ENCODE peak calls at places on chromosomes 13 and 19, in seven cellular contexts. V is transverse colon; E is PC-3; T is psoas muscle; B is naive thymus-derived CD4-positive, alpha-beta T cell; P is tibial artery; A is Panc1. U is an unnamed sample.

GRCh38 chr13:106187501-106187900 is 348.0 kb downstream of the EFNB2 start:
- DNase-seq in V (no peak), E (no peak), T (no peak), B (no peak), P (no peak), A (no peak), U (no peak)

GRCh38 chr19:31659897-31660210 is 310.6 kb upstream of the TSHZ3 start:
- DNase-seq in V (no peak), E (no peak), T (no peak), B (no peak), P (no peak), A (no peak), U (no peak)

GRCh38 chr13:32720026-32720425 is 133.8 kb downstream of the PDS5B start:
- DNase-seq in V (no peak), E (no peak), T (no peak), B (no peak), P (no peak), A (no peak), U (no peak)

GRCh38 chr13:73729046-73729445 is 405.2 kb downstream of the KLF12 start:
- DNase-seq in V (no peak), E (no peak), T (no peak), B (no peak), P (no peak), A (no peak), U (no peak)

GRCh38 chr13:113151745-113152707 is 6.4 kb upstream of the PROZ start:
- DNase-seq in V (no peak), E (peak; percentile 3), T (peak; percentile 64), B (no peak), P (no peak), A (no peak), U (peak; percentile 67)

GRCh38 chr13:50441141-50441540 is 402.4 kb downstream of the DLEU7 start:
- DNase-seq in V (no peak), E (no peak), T (no peak), B (no peak), P (no peak), A (no peak), U (no peak)

GRCh38 chr13:34437873-34438272 is 504.2 kb upstream of the NBEA start:
- DNase-seq in V (no peak), E (no peak), T (no peak), B (no peak), P (no peak), A (no peak), U (no peak)

GRCh38 chr19:4268816-4269430 is 10.1 kb upstream of the SHD start:
- DNase-seq in V (no peak), E (no peak), T (no peak), B (no peak), P (no peak), A (no peak), U (no peak)

GRCh38 chr13:21100994-21101757 is 39.8 kb upstream of the LATS2 start:
- DNase-seq in V (no peak), E (no peak), T (no peak), B (no peak), P (no peak), A (no peak), U (no peak)

GRCh38 chr13:46211521-46212351 is at the start of gene LRRC63:
- DNase-seq in V (peak; percentile 87), E (peak; percentile 61), T (peak; percentile 86), B (peak; percentile 79), P (peak; percentile 72), A (no peak), U (peak; percentile 61)

GRCh38 chr13:97279913-97280312 is 57.8 kb downstream of the MBNL2 start:
- DNase-seq in V (no peak), E (peak; percentile 51), T (no peak), B (no peak), P (no peak), A (no peak), U (no peak)

GRCh38 chr13:20127263-20127562 is 33.6 kb downstream of the GJA3 start:
- DNase-seq in V (no peak), E (no peak), T (no peak), B (no peak), P (no peak), A (no peak), U (no peak)

GRCh38 chr19:11191934-11192333 is 5.4 kb downstream of the KANK2 start:
- DNase-seq in V (no peak), E (no peak), T (no peak), B (no peak), P (no peak), A (no peak), U (no peak)

GRCh38 chr13:67134322-67135129 is 95.6 kb downstream of the PCDH9 start:
- DNase-seq in V (no peak), E (no peak), T (no peak), B (no peak), P (no peak), A (no peak), U (no peak)

GRCh38 chr19:15790096-15790495 is 2.6 kb downstream of the OR10H5 start:
- DNase-seq in V (no peak), E (peak; percentile 73), T (no peak), B (no peak), P (no peak), A (no peak), U (no peak)

GRCh38 chr19:10911579-10912363 is 16.7 kb downstream of the YIPF2 start:
- DNase-seq in V (no peak), E (no peak), T (no peak), B (no peak), P (no peak), A (no peak), U (no peak)

GRCh38 chr13:40187324-40187795 is 479.1 kb downstream of the FOXO1 start:
- DNase-seq in V (no peak), E (no peak), T (no peak), B (peak; percentile 29), P (no peak), A (no peak), U (no peak)

GRCh38 chr19:41886761-41887710 is 4.1 kb downstream of the ARHGEF1 start:
- DNase-seq in V (peak; percentile 51), E (no peak), T (no peak), B (no peak), P (no peak), A (no peak), U (no peak)

GRCh38 chr19:41882568-41883462 is at the start of gene ARHGEF1:
- DNase-seq in V (peak; percentile 75), E (peak; percentile 35), T (peak; percentile 79), B (peak; percentile 47), P (peak; percentile 35), A (no peak), U (peak; percentile 66)

GRCh38 chr19:41880329-41880708 is 2.7 kb upstream of the ARHGEF1 start:
- DNase-seq in V (no peak), E (no peak), T (no peak), B (no peak), P (no peak), A (no peak), U (no peak)

GRCh38 chr19:41883821-41884733 is 1.1 kb downstream of the ARHGEF1 start:
- DNase-seq in V (peak; percentile 97), E (peak; percentile 95), T (peak; percentile 97), B (peak; percentile 75), P (peak; percentile 94), A (peak; percentile 68), U (peak; percentile 95)

GRCh38 chr19:41883463-41883820 is 458 bp downstream of the ARHGEF1 start:
- DNase-seq in V (no peak), E (no peak), T (no peak), B (no peak), P (no peak), A (no peak), U (no peak)
- H3K4me1 ChIP-seq in V (peaks cover 45% of the 10 kb centered on the region), E (peaks cover 30% of the 10 kb centered on the region), T (peaks cover 6% of the 10 kb centered on the region), B (peaks cover 44% of the 10 kb centered on the region), P (peaks cover 44% of the 10 kb centered on the region), A (peaks cover 24% of the 10 kb centered on the region), U (peaks cover 21% of the 10 kb centered on the region)

DNA sequence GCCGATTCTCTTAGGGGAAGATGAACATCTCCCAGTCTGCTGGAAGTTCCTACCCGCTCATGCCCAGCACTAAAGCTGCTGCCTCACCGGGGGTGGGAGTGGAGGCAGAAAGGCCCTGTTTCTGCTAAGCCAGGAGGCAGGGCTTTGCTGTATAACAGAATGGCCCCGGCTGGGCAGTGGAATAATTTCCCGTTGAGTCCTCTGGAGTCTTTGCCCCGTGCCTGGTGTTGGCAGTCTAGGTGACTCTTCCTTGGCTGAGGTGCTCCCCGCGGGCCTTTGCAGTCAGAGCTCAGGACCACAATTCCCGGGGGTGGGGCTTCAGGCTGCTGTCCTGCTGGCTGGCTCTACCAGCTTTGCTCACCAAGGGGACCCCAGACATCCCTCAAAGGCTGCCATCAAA is 209.7 kb downstream of the TEX29 start:
- DNase-seq in V (no peak), E (no peak), T (no peak), B (no peak), P (no peak), A (no peak), U (no peak)
- H3K4me1 ChIP-seq in V (no peaks in the 10 kb centered on the region), E (no peaks in the 10 kb centered on the region), T (no peaks in the 10 kb centered on the region), B (no peaks in the 10 kb centered on the region), P (no peaks in the 10 kb centered on the region), A (no peaks in the 10 kb centered on the region), U (peaks cover 7% of the 10 kb centered on the region)

GRCh38 chr19:28468701-28469459 is 744.1 kb downstream of the UQCRFS1 start:
- DNase-seq in V (peak; percentile 75), E (peak; percentile 1), T (no peak), B (no peak), P (no peak), A (no peak), U (peak; percentile 39)
- H3K4me1 ChIP-seq in V (peaks cover 17% of the 10 kb centered on the region), E (no peaks in the 10 kb centered on the region), T (peaks cover 13% of the 10 kb centered on the region), B (peaks cover 15% of the 10 kb centered on the region), P (peaks cover 7% of the 10 kb centered on the region), A (no peaks in the 10 kb centered on the region), U (no peaks in the 10 kb centered on the region)

GRCh38 chr19:17380426-17381138 is 3.4 kb upstream of the PLVAP start:
- DNase-seq in V (no peak), E (no peak), T (no peak), B (no peak), P (no peak), A (no peak), U (no peak)

GRCh38 chr19:17376935-17377600 is at the start of gene PLVAP:
- DNase-seq in V (no peak), E (no peak), T (no peak), B (no peak), P (no peak), A (no peak), U (no peak)

DNA sequence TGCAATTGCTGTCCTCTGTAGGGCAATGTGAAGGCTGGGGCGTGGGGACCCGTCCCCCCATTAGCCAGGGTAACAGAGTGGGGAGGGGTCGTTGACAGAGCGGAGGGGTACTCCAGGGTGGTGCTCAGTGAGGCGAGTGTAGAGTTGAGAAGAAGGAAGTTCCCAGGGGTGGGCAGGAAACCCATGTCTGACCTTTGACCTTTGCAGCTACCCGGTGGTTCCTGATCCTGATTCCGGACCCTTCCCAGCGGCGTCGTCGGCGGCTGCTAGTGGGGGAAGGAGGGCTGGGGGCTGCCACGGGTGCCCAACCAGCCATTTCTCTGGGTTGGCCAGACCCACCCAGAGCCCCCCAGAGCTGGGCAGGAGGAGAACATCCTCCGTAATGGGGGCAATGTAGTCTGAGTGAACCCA is 2.1 kb upstream of the PLVAP start:
- DNase-seq in V (no peak), E (no peak), T (no peak), B (no peak), P (no peak), A (no peak), U (no peak)
- H3K4me1 ChIP-seq in V (peaks cover 7% of the 10 kb centered on the region), E (no peaks in the 10 kb centered on the region), T (peaks cover 42% of the 10 kb centered on the region), B (no peaks in the 10 kb centered on the region), P (peaks cover 9% of the 10 kb centered on the region), A (peaks cover 4% of the 10 kb centered on the region), U (no peaks in the 10 kb centered on the region)

GRCh38 chr19:46730187-46730586 is 13.3 kb upstream of the PRKD2 start:
- DNase-seq in V (no peak), E (no peak), T (no peak), B (no peak), P (no peak), A (no peak), U (no peak)
- H3K4me1 ChIP-seq in V (no peaks in the 10 kb centered on the region), E (peaks cover 43% of the 10 kb centered on the region), T (no peaks in the 10 kb centered on the region), B (no peaks in the 10 kb centered on the region), P (peaks cover 10% of the 10 kb centered on the region), A (no peaks in the 10 kb centered on the region), U (no peaks in the 10 kb centered on the region)